ENCODE peak calls at places on chromosomes 3 and 15, in eight cellular contexts. U is GM13976; F is mucosa of gallbladder; Y is HS-27A; O is HTR-8/SVneo; J is CD8-positive, alpha-beta memory T cell; B is chondrocyte; Q is CD8-positive, alpha-beta T cell. X is an unnamed sample.

GRCh38 chr3:151903501-151903991 is 30.1 kb downstream of the SUCNR1 start:
- DNase-seq in U (no peak), F (no peak), Y (no peak), O (no peak), J (no peak), B (no peak), Q (no peak), X (peak)

GRCh38 chr3:49295489-49296058 is 18.5 kb upstream of the C3orf62 start:
- DNase-seq in U (peak), F (no peak), Y (no peak), O (peak), J (peak), B (no peak), Q (peak), X (no peak)

GRCh38 chr3:194728986-194729385 is 43.3 kb downstream of the FAM43A start:
- DNase-seq in U (no peak), F (no peak), Y (no peak), O (no peak), J (no peak), B (no peak), Q (no peak), X (no peak)

GRCh38 chr15:69860921-69861320 is 236.8 kb downstream of the TLE3 start:
- DNase-seq in U (no peak), F (no peak), Y (no peak), O (no peak), J (no peak), B (no peak), Q (no peak), X (no peak)

GRCh38 chr15:101127503-101128076 is 124.3 kb downstream of the CHSY1 start:
- DNase-seq in U (peak), F (peak), Y (peak), O (peak), J (peak), B (no peak), Q (peak), X (peak)

GRCh38 chr3:72675243-72675642 is 173.0 kb downstream of the SHQ1 start:
- DNase-seq in U (no peak), F (no peak), Y (no peak), O (no peak), J (no peak), B (no peak), Q (no peak), X (no peak)

GRCh38 chr15:96553451-96553850 is 223.0 kb downstream of the NR2F2 start:
- DNase-seq in U (no peak), F (no peak), Y (no peak), O (no peak), J (no peak), B (no peak), Q (no peak), X (no peak)

GRCh38 chr3:174541708-174542107 is 317.4 kb upstream of the NAALADL2 start:
- DNase-seq in U (no peak), F (no peak), Y (no peak), O (no peak), J (no peak), B (no peak), Q (no peak), X (no peak)

GRCh38 chr3:25306066-25306465 is 122.0 kb upstream of the RARB start:
- DNase-seq in U (no peak), F (no peak), Y (no peak), O (no peak), J (no peak), B (no peak), Q (no peak), X (no peak)

GRCh38 chr3:152779649-152780048 is 55.3 kb upstream of the P2RY1 start:
- DNase-seq in U (no peak), F (no peak), Y (peak), O (no peak), J (no peak), B (no peak), Q (no peak), X (peak)

GRCh38 chr3:59884409-59884808 is 834.6 kb upstream of the CFAP20DC start:
- DNase-seq in U (no peak), F (no peak), Y (no peak), O (no peak), J (no peak), B (no peak), Q (no peak), X (no peak)

GRCh38 chr15:63165166-63165859 is 8.0 kb upstream of the RPS27L start:
- DNase-seq in U (no peak), F (no peak), Y (no peak), O (no peak), J (no peak), B (no peak), Q (no peak), X (peak)

GRCh38 chr15:37014566-37014965 is 85.8 kb downstream of the MEIS2 start:
- DNase-seq in U (no peak), F (no peak), Y (no peak), O (no peak), J (no peak), B (no peak), Q (no peak), X (no peak)

X was measured in SJSA1.